ENCODE peak calls at places on chromosomes 5 and 9, in eight cellular contexts. C is sigmoid colon, E is heart left ventricle, H is gastrocnemius medialis, O is stomach, Y is NB4, U is testis, G is IMR-90. L is an unnamed sample.

GRCh38 chr9:76521244-76521673 is 62.3 kb downstream of the GCNT1 start:
- DNase-seq in C (no peak), E (no peak), H (no peak), O (no peak), Y (no peak), U (no peak), G (no peak), L (no peak)

GRCh38 chr9:129328357-129329103 is 150.5 kb upstream of the IER5L start:
- DNase-seq in C (peak), E (peak), H (no peak), O (no peak), Y (peak), U (no peak), G (no peak), L (no peak)

GRCh38 chr5:39633057-39633456 is 208.3 kb upstream of the DAB2 start:
- DNase-seq in C (no peak), E (no peak), H (no peak), O (no peak), Y (no peak), U (no peak), G (no peak), L (no peak)

GRCh38 chr9:89497181-89497963 is 541 bp downstream of the SEMA4D start:
- DNase-seq in C (no peak), E (no peak), H (no peak), O (peak), Y (peak), U (no peak), G (no peak), L (no peak)

GRCh38 chr5:178993236-178993765 is 1.8 kb downstream of the GRM6 start:
- DNase-seq in C (no peak), E (no peak), H (no peak), O (no peak), Y (no peak), U (no peak), G (no peak), L (no peak)

GRCh38 chr5:6634327-6634713 is 1.1 kb downstream of the SRD5A1 start:
- DNase-seq in C (no peak), E (no peak), H (no peak), O (no peak), Y (peak), U (no peak), G (no peak), L (no peak)

GRCh38 chr5:142827934-142828576 is 57.9 kb downstream of the ARHGAP26 start:
- DNase-seq in C (no peak), E (no peak), H (no peak), O (no peak), Y (no peak), U (no peak), G (peak), L (no peak)

GRCh38 chr5:78182838-78183237 is 111.7 kb downstream of the AP3B1 start:
- DNase-seq in C (no peak), E (no peak), H (no peak), O (peak), Y (peak), U (no peak), G (no peak), L (no peak)

GRCh38 chr5:14588758-14589543 is 7.4 kb downstream of the OTULINL start:
- DNase-seq in C (no peak), E (no peak), H (no peak), O (no peak), Y (no peak), U (no peak), G (no peak), L (no peak)

GRCh38 chr5:124905256-124905655 is 158.8 kb upstream of the ZNF608 start:
- DNase-seq in C (no peak), E (no peak), H (no peak), O (no peak), Y (no peak), U (no peak), G (no peak), L (no peak)

GRCh38 chr9:108316066-108316465 is 539.7 kb downstream of the ACTL7B start:
- DNase-seq in C (no peak), E (no peak), H (no peak), O (no peak), Y (no peak), U (no peak), G (no peak), L (no peak)

GRCh38 chr5:127228540-127229184 is 61.9 kb upstream of the MEGF10 start:
- DNase-seq in C (no peak), E (no peak), H (no peak), O (no peak), Y (no peak), U (peak), G (no peak), L (no peak)

GRCh38 chr5:148729182-148729581 is 74.9 kb upstream of the HTR4 start:
- DNase-seq in C (no peak), E (no peak), H (no peak), O (no peak), Y (no peak), U (no peak), G (no peak), L (no peak)

GRCh38 chr5:159826351-159827222 is 89.7 kb upstream of the ADRA1B start:
- DNase-seq in C (no peak), E (no peak), H (peak), O (peak), Y (peak), U (no peak), G (peak), L (no peak)

GRCh38 chr5:141669519-141669918 is 12.5 kb downstream of the ARAP3 start:
- DNase-seq in C (no peak), E (no peak), H (no peak), O (no peak), Y (no peak), U (no peak), G (no peak), L (no peak)

GRCh38 chr5:93348231-93348630 is 232.8 kb downstream of the NR2F1-AS1 start:
- DNase-seq in C (no peak), E (no peak), H (no peak), O (no peak), Y (no peak), U (no peak), G (no peak), L (no peak)

GRCh38 chr9:113386571-113387393 is 10.0 kb upstream of the HDHD3 start:
- DNase-seq in C (no peak), E (no peak), H (no peak), O (no peak), Y (peak), U (no peak), G (no peak), L (no peak)

GRCh38 chr9:124307379-124308030 is 49.8 kb downstream of the NEK6 start:
- DNase-seq in C (no peak), E (no peak), H (no peak), O (no peak), Y (no peak), U (no peak), G (no peak), L (no peak)

GRCh38 chr9:96853711-96854072 is 622 bp downstream of the ZNF782 start:
- DNase-seq in C (no peak), E (no peak), H (no peak), O (no peak), Y (no peak), U (no peak), G (peak), L (no peak)

GRCh38 chr5:103624035-103624461 is 61.5 kb upstream of the NUDT12 start:
- DNase-seq in C (no peak), E (no peak), H (no peak), O (no peak), Y (no peak), U (no peak), G (peak), L (no peak)

GRCh38 chr5:21862986-21863385 is 990.2 kb downstream of the CDH12 start:
- DNase-seq in C (no peak), E (no peak), H (no peak), O (no peak), Y (no peak), U (no peak), G (no peak), L (no peak)

GRCh38 chr9:761155-761792 is 80.2 kb upstream of the DMRT1 start:
- DNase-seq in C (peak), E (no peak), H (no peak), O (no peak), Y (peak), U (no peak), G (peak), L (peak)

GRCh38 chr9:101738566-101739183 is at the start of gene GRIN3A:
- DNase-seq in C (no peak), E (no peak), H (no peak), O (no peak), Y (no peak), U (peak), G (no peak), L (no peak)
- TF ChIP-seq CTCF in C (no peak), E (peak), H (no peak), O (no peak), Y (no peak), U (no peak), G (no peak), L (no peak)

GRCh38 chr9:120892748-120893584 is 16.0 kb upstream of the PHF19 start:
- DNase-seq in C (no peak), E (no peak), H (no peak), O (no peak), Y (peak), U (no peak), G (peak), L (no peak)
- TF ChIP-seq POLR2A in C (no peak), E (no peak), H (no peak), O (no peak), Y (no peak), U (no peak), G (no peak), L (no peak)

DNA sequence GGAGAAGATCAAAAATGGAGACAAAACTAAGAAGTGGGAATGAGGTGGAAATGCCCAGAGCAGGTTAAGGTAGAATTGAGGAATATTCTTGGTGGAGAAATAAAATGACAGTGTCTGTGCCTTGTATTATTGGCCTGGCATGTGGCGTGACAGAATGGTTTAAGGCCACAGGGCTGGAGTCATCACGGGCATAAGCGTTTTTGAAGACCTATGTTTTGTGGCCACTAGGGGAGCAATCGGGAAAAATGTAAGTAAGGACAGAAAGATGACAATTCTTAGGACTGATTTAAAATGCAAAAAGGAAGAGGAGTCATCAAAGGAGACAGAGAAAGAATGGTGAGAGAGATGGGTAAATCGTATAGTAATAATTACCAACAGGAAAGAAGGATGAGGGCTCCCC is 72.2 kb upstream of the EPB41L4A start:
- DNase-seq in C (no peak), E (no peak), H (no peak), O (no peak), Y (peak), U (no peak), G (peak), L (no peak)
- TF ChIP-seq CTCF in C (no peak), E (peak), H (no peak), O (peak), Y (peak), U (peak), G (peak), L (no peak)

GRCh38 chr9:134395002-134395517 is 68.8 kb downstream of the RXRA start:
- DNase-seq in C (no peak), E (no peak), H (no peak), O (no peak), Y (no peak), U (no peak), G (no peak), L (no peak)
- TF ChIP-seq POLR2A in C (no peak), E (no peak), H (no peak), O (no peak), Y (no peak), U (no peak), G (no peak), L (no peak)

GRCh38 chr5:10760976-10761841 is at the start of gene DAP:
- DNase-seq in C (peak), E (peak), H (peak), O (peak), Y (peak), U (peak), G (peak), L (peak)

GRCh38 chr5:10762178-10762775 is 1.2 kb upstream of the DAP start:
- DNase-seq in C (peak), E (peak), H (peak), O (peak), Y (peak), U (peak), G (no peak), L (no peak)

GRCh38 chr5:10761842-10762165 is 770 bp upstream of the DAP start:
- DNase-seq in C (no peak), E (no peak), H (no peak), O (no peak), Y (no peak), U (peak), G (peak), L (no peak)

GRCh38 chr5:10760033-10760975 is 730 bp downstream of the DAP start:
- DNase-seq in C (peak), E (peak), H (no peak), O (peak), Y (peak), U (peak), G (peak), L (no peak)

GRCh38 chr5:10762776-10763500 is 1.9 kb upstream of the DAP start:
- DNase-seq in C (no peak), E (no peak), H (no peak), O (no peak), Y (no peak), U (no peak), G (peak), L (no peak)
- TF ChIP-seq CTCF in C (no peak), E (no peak), H (no peak), O (no peak), Y (no peak), U (no peak), G (no peak), L (no peak)

GRCh38 chr5:122183795-122184185 is 54.4 kb downstream of the ZNF474 start:
- DNase-seq in C (no peak), E (no peak), H (no peak), O (no peak), Y (no peak), U (no peak), G (no peak), L (no peak)
- TF ChIP-seq POLR2A in C (no peak), E (no peak), H (no peak), O (no peak), Y (no peak), U (no peak), G (no peak), L (no peak)

GRCh38 chr5:171927345-171927941 is 79.0 kb downstream of the FBXW11 start:
- DNase-seq in C (no peak), E (no peak), H (no peak), O (no peak), Y (no peak), U (no peak), G (peak), L (no peak)
- TF ChIP-seq CTCF in C (no peak), E (peak), H (no peak), O (no peak), Y (peak), U (no peak), G (peak), L (no peak)

GRCh38 chr5:139683295-139684271 is 35.4 kb downstream of the CXXC5 start:
- DNase-seq in C (no peak), E (no peak), H (no peak), O (no peak), Y (peak), U (no peak), G (no peak), L (no peak)

GRCh38 chr5:139681466-139681865 is 33.3 kb downstream of the CXXC5 start:
- DNase-seq in C (no peak), E (no peak), H (no peak), O (no peak), Y (no peak), U (no peak), G (no peak), L (no peak)

GRCh38 chr5:139681112-139681458 is 32.9 kb downstream of the CXXC5 start:
- DNase-seq in C (no peak), E (no peak), H (no peak), O (no peak), Y (no peak), U (no peak), G (no peak), L (no peak)

GRCh38 chr5:139680368-139681111 is 32.4 kb downstream of the CXXC5 start:
- DNase-seq in C (no peak), E (no peak), H (no peak), O (no peak), Y (no peak), U (no peak), G (no peak), L (no peak)

DNA sequence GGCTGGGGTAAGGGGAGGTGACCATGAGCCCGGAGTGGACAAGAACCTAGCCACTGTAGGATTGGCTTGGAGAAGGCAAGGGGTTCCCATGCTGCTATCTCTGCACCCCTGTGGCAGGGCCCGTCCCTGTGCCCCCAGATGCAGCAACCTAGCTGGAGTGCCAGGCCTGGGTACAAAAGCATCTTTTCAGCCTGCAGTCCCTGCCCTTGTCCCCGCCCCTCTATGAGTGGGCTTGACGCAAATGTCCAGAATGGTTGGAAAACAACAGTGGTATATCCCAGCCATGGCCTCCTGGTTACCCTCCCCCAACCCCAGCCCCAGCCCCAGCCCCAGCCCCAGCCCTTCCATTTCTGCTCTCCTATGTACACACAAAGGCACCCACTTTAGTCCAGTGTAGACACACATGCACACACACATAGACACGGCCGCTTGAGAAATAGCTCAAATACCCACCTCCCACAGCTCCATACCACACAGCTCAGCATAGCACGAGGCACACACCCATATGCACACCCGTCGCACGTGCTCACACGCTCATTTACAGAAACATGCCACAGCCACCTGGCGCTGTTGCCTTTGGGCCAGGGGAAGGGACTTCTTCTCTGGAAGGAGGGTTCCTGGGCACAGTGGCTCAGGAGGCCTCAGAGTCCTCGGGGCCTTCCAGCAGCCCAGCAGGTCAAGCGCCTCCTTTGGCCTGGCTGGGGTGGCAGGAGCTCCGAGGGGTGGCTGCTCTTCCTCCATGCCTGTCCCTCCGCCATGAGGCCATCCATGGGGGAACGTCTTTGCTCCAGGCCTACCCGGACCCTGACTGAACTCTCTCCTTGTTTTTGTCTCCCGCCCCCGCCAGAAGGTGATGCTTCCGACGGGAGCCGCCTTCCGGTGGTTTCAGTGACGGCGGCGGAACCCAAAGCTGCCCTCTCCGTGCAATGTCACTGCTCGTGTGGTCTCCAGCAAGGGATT is 34.1 kb downstream of the CXXC5 start:
- DNase-seq in C (no peak), E (no peak), H (no peak), O (no peak), Y (no peak), U (no peak), G (no peak), L (no peak)
- TF ChIP-seq POLR2A in C (no peak), E (no peak), H (no peak), O (no peak), Y (no peak), U (no peak), G (no peak), L (no peak)

L was measured in suprapubic skin.